ENCODE peak calls at places on chromosomes 4 and X, in five cellular contexts. U, Z, N, M and H are unnamed samples.

GRCh38 chrX:124388562-124388961 is 42.2 kb downstream of the SH2D1A start:
- DNase-seq in Z (no peak), M (peak), N (peak), U (peak), H (peak)

GRCh38 chr4:123555500-123556273 is 159.1 kb downstream of the SPRY1 start:
- DNase-seq in N (peak), U (peak), Z (peak), M (no peak), H (no peak)

GRCh38 chrX:1767026-1767425 is 152.2 kb downstream of the ASMT start:
- DNase-seq in U (no peak), Z (no peak), M (no peak), N (no peak), H (no peak)

GRCh38 chr4:115110191-115111166 is 2.9 kb downstream of the NDST4 start:
- DNase-seq in U (peak), N (no peak), M (no peak), Z (no peak), H (no peak)

GRCh38 chrX:134682081-134682480 is 23.8 kb upstream of the PLAC1 start:
- DNase-seq in Z (no peak), N (no peak), U (no peak), M (no peak), H (no peak)

GRCh38 chr4:22556411-22556969 is 40.6 kb upstream of the ADGRA3 start:
- DNase-seq in Z (no peak), M (no peak), U (no peak), N (no peak), H (no peak)

GRCh38 chr4:147736458-147736857 is 4.6 kb downstream of the ARHGAP10 start:
- DNase-seq in N (peak), U (no peak), M (peak), Z (no peak), H (no peak)

GRCh38 chr4:153344131-153345010 is at the start of gene MND1:
- DNase-seq in N (peak), Z (peak), M (peak), U (peak), H (peak)

GRCh38 chr4:119299221-119300071 is 22.5 kb downstream of the FABP2 start:
- DNase-seq in Z (no peak), U (no peak), M (peak), N (peak), H (peak)

GRCh38 chr4:111011458-111011857 is 388.6 kb upstream of the PITX2 start:
- DNase-seq in N (no peak), Z (no peak), M (no peak), U (no peak), H (no peak)

GRCh38 chrX:155148724-155149537 is 67.3 kb upstream of the VBP1 start:
- DNase-seq in Z (no peak), N (peak), U (peak), M (peak), H (peak)

GRCh38 chr4:138035781-138036258 is 206.3 kb downstream of the SLC7A11 start:
- DNase-seq in N (peak), M (peak), Z (no peak), U (peak), H (peak)

GRCh38 chr4:153314915-153315314 is 29.6 kb upstream of the MND1 start:
- DNase-seq in N (no peak), M (no peak), Z (no peak), U (no peak), H (no peak)

GRCh38 chr4:40132816-40133215 is 64.0 kb upstream of the RHOH start:
- DNase-seq in U (no peak), Z (no peak), M (no peak), N (no peak), H (no peak)

GRCh38 chrX:151982217-151982616 is 7.7 kb upstream of the GABRE start:
- DNase-seq in N (peak), M (no peak), U (no peak), Z (no peak), H (no peak)

GRCh38 chr4:70556856-70557255 is 35.2 kb upstream of the AMBN start:
- DNase-seq in Z (no peak), N (peak), U (no peak), M (no peak), H (no peak)

GRCh38 chr4:7650606-7651400 is 216.1 kb upstream of the PSAPL1 start:
- DNase-seq in U (peak), Z (peak), N (peak), M (no peak), H (no peak)

GRCh38 chrX:44507292-44507691 is 35.4 kb downstream of the FUNDC1 start:
- DNase-seq in Z (no peak), U (no peak), N (no peak), M (peak), H (no peak)

GRCh38 chr4:103046416-103047290 is 27.1 kb upstream of the SLC9B1 start:
- DNase-seq in N (peak), Z (no peak), U (peak), M (peak), H (peak)

GRCh38 chrX:7083468-7084396 is 63.8 kb upstream of the STS start:
- DNase-seq in N (peak), Z (no peak), M (peak), U (no peak), H (peak)

GRCh38 chr4:73917081-73917501 is 47.9 kb downstream of the CXCL1 start:
- DNase-seq in Z (no peak), N (peak), U (no peak), M (no peak), H (no peak)

GRCh38 chr4:139311909-139312308 is 9.6 kb upstream of the NDUFC1 start:
- DNase-seq in M (no peak), U (no peak), N (no peak), Z (no peak), H (no peak)

GRCh38 chr4:179165862-179166261 is 1723.6 kb upstream of the AGA start:
- DNase-seq in U (no peak), M (no peak), N (no peak), Z (no peak), H (no peak)

GRCh38 chrX:140123446-140123845 is 158.1 kb upstream of the CXorf66 start:
- DNase-seq in N (no peak), U (no peak), M (no peak), Z (no peak), H (no peak)

GRCh38 chrX:56802921-56803848 is 74.1 kb downstream of the NBDY start:
- DNase-seq in N (peak), U (peak), M (peak), Z (peak), H (peak)

GRCh38 chr4:144421839-144422565 is 224.0 kb upstream of the HHIP start:
- DNase-seq in M (no peak), Z (no peak), N (no peak), U (no peak), H (no peak)

GRCh38 chr4:80306255-80306654 is 29.3 kb upstream of the CFAP299 start:
- DNase-seq in U (no peak), N (no peak), M (no peak), Z (no peak), H (no peak)

GRCh38 chr4:177008836-177009501 is 216.2 kb upstream of the VEGFC start:
- DNase-seq in Z (no peak), M (no peak), N (no peak), U (no peak), H (no peak)

GRCh38 chrX:3280706-3281105 is 65.7 kb downstream of the MXRA5 start:
- DNase-seq in Z (no peak), M (no peak), N (no peak), U (no peak), H (no peak)

GRCh38 chrX:150704030-150704613 is 10.9 kb downstream of the MTMR1 start:
- DNase-seq in Z (no peak), M (no peak), U (no peak), N (peak), H (no peak)

GRCh38 chrX:10213716-10214115 is 56.9 kb downstream of the CLCN4 start:
- DNase-seq in Z (no peak), M (no peak), N (no peak), U (no peak), H (no peak)

GRCh38 chr4:152586668-152587067 is 50.8 kb upstream of the FBXW7 start:
- DNase-seq in U (no peak), N (no peak), Z (no peak), M (no peak), H (no peak)

GRCh38 chr4:144709159-144709558 is 63.2 kb downstream of the HHIP start:
- DNase-seq in U (no peak), Z (no peak), M (no peak), N (peak), H (no peak)

GRCh38 chrX:4485917-4486316 is 772.5 kb upstream of the PRKX start:
- DNase-seq in U (no peak), N (no peak), M (no peak), Z (no peak), H (no peak)

GRCh38 chr4:186775867-186776266 is 52.2 kb upstream of the FAT1 start:
- DNase-seq in M (no peak), Z (no peak), N (no peak), U (no peak), H (no peak)

GRCh38 chr4:3257691-3258482 is 8.9 kb downstream of the MSANTD1 start:
- DNase-seq in U (no peak), M (peak), N (no peak), Z (no peak), H (no peak)

GRCh38 chr4:42412251-42412650 is 15.0 kb downstream of the SHISA3 start:
- DNase-seq in Z (no peak), N (peak), U (no peak), M (no peak), H (no peak)

GRCh38 chr4:124943938-124944337 is 231.4 kb upstream of the ANKRD50 start:
- DNase-seq in U (no peak), M (no peak), N (no peak), Z (no peak), H (no peak)

GRCh38 chr4:76275486-76276126 is 24.1 kb downstream of the FAM47E start:
- DNase-seq in M (no peak), N (no peak), Z (no peak), U (no peak), H (no peak)

GRCh38 chrX:76555269-76555668 is 127.8 kb downstream of the MAGEE1 start:
- DNase-seq in U (no peak), N (no peak), M (no peak), Z (no peak), H (no peak)

GRCh38 chrX:76550016-76550415 is 122.5 kb downstream of the MAGEE1 start:
- DNase-seq in N (no peak), Z (no peak), U (no peak), M (no peak), H (no peak)

DNA sequence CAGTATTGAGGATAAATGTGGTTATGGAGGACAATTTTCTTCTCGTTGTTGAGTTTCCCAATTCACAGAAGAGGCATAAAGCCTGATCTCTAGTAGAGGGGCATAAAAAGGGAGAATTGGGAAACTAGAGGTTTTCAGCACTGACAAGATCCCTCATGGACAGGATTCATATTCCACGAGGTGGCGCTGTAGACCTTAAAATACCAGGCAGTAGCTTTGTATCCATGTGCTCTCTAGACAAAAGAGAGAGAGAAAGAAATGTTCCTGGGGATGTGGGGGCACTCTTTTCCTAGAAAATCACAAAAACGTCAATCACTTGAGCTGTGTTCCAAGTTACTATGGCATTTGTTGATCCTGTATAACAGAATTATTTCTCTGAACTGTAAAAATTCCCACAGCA is 128.3 kb downstream of the MAGEE1 start:
- DNase-seq in U (peak), M (peak), Z (no peak), N (peak), H (no peak)
- TF ChIP-seq CTCF in U (no peak), M (no peak), Z (peak), N (no peak), H (peak)

GRCh38 chrX:153926863-153927685 is 1.0 kb upstream of the ARHGAP4 start:
- DNase-seq in N (peak), M (peak), Z (peak), U (no peak), H (peak)

GRCh38 chrX:153929576-153929975 is 3.5 kb upstream of the ARHGAP4 start:
- DNase-seq in U (no peak), Z (no peak), M (no peak), N (no peak), H (no peak)

GRCh38 chrX:153927686-153927935 is 1.5 kb upstream of the ARHGAP4 start:
- DNase-seq in M (no peak), U (no peak), N (no peak), Z (no peak), H (no peak)

GRCh38 chrX:153928846-153929245 is 2.8 kb upstream of the ARHGAP4 start:
- DNase-seq in M (no peak), U (no peak), N (no peak), Z (no peak), H (no peak)

DNA sequence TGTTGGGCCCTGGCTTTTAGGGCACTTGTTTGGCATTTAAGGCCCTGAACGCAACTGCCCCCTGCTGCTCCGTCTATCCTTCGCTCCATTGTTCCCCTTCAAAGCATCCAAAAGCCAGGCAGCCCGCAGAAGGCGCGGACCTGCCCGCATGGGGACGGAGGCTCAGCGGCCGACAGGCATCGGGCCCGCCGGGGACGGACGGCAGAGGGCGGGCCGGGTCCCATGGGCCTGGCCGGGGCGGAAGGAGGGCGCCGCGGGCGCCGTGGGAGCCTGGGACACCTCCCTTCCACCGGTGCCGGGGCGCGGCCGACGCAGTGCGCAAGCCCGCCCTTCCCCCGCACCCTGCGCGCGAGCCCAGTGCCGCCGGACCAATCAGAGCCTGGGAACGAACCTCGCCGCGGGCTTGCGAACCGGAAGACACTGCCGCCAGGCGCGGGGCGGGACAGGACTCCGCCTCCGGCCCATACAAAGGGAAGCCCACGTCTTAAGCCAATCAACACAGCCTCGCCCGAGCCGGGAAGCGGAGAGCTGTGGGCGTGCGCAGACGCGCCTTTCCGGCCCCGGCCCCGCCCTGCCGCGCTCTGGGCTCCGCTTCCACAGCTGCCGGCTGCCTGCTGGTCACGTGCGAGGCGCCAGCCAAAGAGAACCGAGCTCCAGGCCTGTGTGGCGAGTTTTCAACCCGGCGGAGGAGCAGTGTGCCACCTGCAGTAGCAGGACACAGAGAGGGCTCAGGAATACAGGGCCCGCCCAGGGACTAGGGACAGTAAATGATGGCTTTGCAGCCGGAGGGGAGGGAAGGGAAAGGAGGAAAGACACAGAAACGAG is 2.1 kb upstream of the ARHGAP4 start:
- DNase-seq in U (peak), Z (peak), N (peak), M (peak), H (peak)
- TF ChIP-seq CTCF in U (peak), Z (peak), N (no peak), M (no peak), H (peak)

GRCh38 chr4:97153042-97153441 is 990.2 kb downstream of the STPG2 start:
- DNase-seq in M (peak), Z (no peak), N (no peak), U (peak), H (no peak)
- TF ChIP-seq CTCF in M (no peak), Z (peak), N (no peak), U (no peak), H (peak)

GRCh38 chr4:28001698-28002097 is 1141.1 kb downstream of the STIM2 start:
- DNase-seq in N (no peak), Z (no peak), U (no peak), M (no peak), H (no peak)
- TF ChIP-seq CTCF in N (peak), Z (no peak), U (no peak), M (no peak), H (peak)

GRCh38 chr4:6161921-6162464 is 38.4 kb downstream of the JAKMIP1 start:
- DNase-seq in U (no peak), Z (no peak), M (no peak), N (no peak), H (no peak)
- TF ChIP-seq CTCF in U (no peak), Z (no peak), M (no peak), N (no peak), H (no peak)

GRCh38 chrX:114073926-114074325 is 510.0 kb upstream of the HTR2C start:
- DNase-seq in N (no peak), U (no peak), Z (no peak), M (no peak), H (no peak)

GRCh38 chrX:114077773-114078172 is 506.1 kb upstream of the HTR2C start:
- DNase-seq in Z (no peak), M (no peak), N (no peak), U (no peak), H (no peak)

GRCh38 chrX:114071412-114071811 is 512.5 kb upstream of the HTR2C start:
- DNase-seq in U (no peak), M (no peak), N (no peak), Z (no peak), H (no peak)

DNA sequence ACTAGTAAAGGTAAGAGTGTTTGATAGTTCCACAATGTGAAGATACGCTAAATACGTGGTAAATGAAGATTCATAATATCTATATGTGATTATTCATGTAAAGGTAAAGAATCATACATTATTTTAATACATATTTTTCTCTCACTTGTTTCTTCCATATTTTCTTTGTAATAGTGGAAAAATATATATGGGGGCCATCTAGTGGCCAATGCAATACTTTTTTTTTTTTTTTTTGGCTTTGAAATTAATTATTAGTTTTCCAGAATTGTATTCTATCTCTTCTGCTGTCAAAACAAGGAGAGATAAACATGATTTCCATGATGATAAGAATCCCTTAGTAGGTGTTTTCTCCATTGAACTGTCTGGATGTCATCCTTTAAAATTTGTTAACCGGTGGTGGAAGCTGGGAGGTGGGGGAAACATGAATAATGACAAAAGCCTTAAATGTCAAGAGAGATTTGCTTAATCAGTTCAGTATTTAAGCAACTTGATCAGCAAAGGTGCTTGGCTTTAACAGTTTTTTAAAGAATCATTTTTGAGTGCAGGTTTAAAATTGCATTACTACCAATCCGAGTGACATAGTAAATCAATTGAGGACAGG is 508.7 kb upstream of the HTR2C start:
- DNase-seq in U (no peak), M (no peak), N (peak), Z (no peak), H (no peak)
- TF ChIP-seq CTCF in U (peak), M (no peak), N (peak), Z (peak), H (peak)

GRCh38 chr4:98583265-98583664 is 75.1 kb downstream of the TSPAN5 start:
- DNase-seq in N (no peak), U (no peak), Z (no peak), M (no peak), H (no peak)
- TF ChIP-seq CTCF in N (no peak), U (no peak), Z (no peak), M (no peak), H (no peak)

GRCh38 chrX:74784629-74785028 is 140.6 kb downstream of the NEXMIF start:
- DNase-seq in U (no peak), M (no peak), Z (no peak), N (no peak), H (no peak)

GRCh38 chrX:74788545-74789086 is 136.6 kb downstream of the NEXMIF start:
- DNase-seq in M (no peak), N (no peak), U (no peak), Z (no peak), H (no peak)
- TF ChIP-seq CTCF in M (no peak), N (no peak), U (no peak), Z (peak), H (no peak)

GRCh38 chr4:167117273-167117672 is 117.0 kb downstream of the SPOCK3 start:
- DNase-seq in Z (no peak), U (no peak), M (no peak), N (no peak), H (no peak)
- TF ChIP-seq CTCF in Z (no peak), U (no peak), M (no peak), N (no peak), H (no peak)

GRCh38 chr4:21507439-21507838 is 441.1 kb downstream of the KCNIP4 start:
- DNase-seq in M (peak), U (no peak), N (peak), Z (no peak), H (no peak)
- TF ChIP-seq CTCF in M (peak), U (peak), N (peak), Z (peak), H (peak)